ENCODE peak calls at places on chromosome 2, in four cellular contexts. M is keratinocyte, F is K562, R is colonic mucosa. D is an unnamed sample.

GRCh38 chr2:124325667-124326425 is 300.8 kb downstream of the CNTNAP5 start:
- DNase-seq in M (no peak), F (no peak), R (no peak), D (no peak)

GRCh38 chr2:31168291-31168690 is 30.1 kb upstream of the GALNT14 start:
- DNase-seq in M (no peak), F (no peak), R (no peak), D (no peak)

GRCh38 chr2:231245253-231246094 is 47.0 kb downstream of the ARMC9 start:
- DNase-seq in M (no peak), F (no peak), R (peak; percentile 50), D (peak; percentile 67)

GRCh38 chr2:210226186-210226585 is 939 bp upstream of the ACADL start:
- DNase-seq in M (no peak), F (no peak), R (no peak), D (no peak)

GRCh38 chr2:42249887-42250286 is 80.7 kb downstream of the EML4 start:
- DNase-seq in M (no peak), F (no peak), R (peak; percentile 59), D (no peak)

GRCh38 chr2:231489990-231490389 is 25.7 kb upstream of the NCL start:
- DNase-seq in M (no peak), F (no peak), R (no peak), D (peak; percentile 19)

GRCh38 chr2:7881038-7881437 is 800.8 kb upstream of the ID2 start:
- DNase-seq in M (no peak), F (no peak), R (no peak), D (no peak)

GRCh38 chr2:37287966-37288365 is 36.7 kb downstream of the PRKD3 start:
- DNase-seq in M (no peak), F (no peak), R (no peak), D (no peak)

GRCh38 chr2:70656421-70657010 is 102.9 kb upstream of the TGFA start:
- DNase-seq in M (no peak), F (no peak), R (no peak), D (no peak)

GRCh38 chr2:174730530-174731018 is 33.7 kb downstream of the CHRNA1 start:
- DNase-seq in M (no peak), F (no peak), R (no peak), D (no peak)

GRCh38 chr2:113105047-113105446 is 22.4 kb upstream of the IL1RN start:
- DNase-seq in M (no peak), F (no peak), R (no peak), D (no peak)

GRCh38 chr2:45816273-45816672 is 164.8 kb downstream of the PRKCE start:
- DNase-seq in M (no peak), F (no peak), R (no peak), D (no peak)

GRCh38 chr2:56185582-56186046 is 1.8 kb downstream of the CCDC85A start:
- DNase-seq in M (no peak), F (no peak), R (peak; percentile 38), D (no peak)

GRCh38 chr2:235343869-235344268 is 150.0 kb upstream of the AGAP1 start:
- DNase-seq in M (no peak), F (no peak), R (no peak), D (no peak)

GRCh38 chr2:18824915-18825314 is 235.5 kb upstream of the NT5C1B start:
- DNase-seq in M (no peak), F (no peak), R (no peak), D (no peak)

GRCh38 chr2:98572676-98573075 is 35.6 kb downstream of the COA5 start:
- DNase-seq in M (no peak), F (no peak), R (no peak), D (no peak)

GRCh38 chr2:98571121-98571701 is 37.1 kb downstream of the COA5 start:
- DNase-seq in M (no peak), F (no peak), R (no peak), D (no peak)

GRCh38 chr2:98570356-98570755 is 38.0 kb downstream of the COA5 start:
- DNase-seq in M (no peak), F (no peak), R (no peak), D (no peak)

GRCh38 chr2:98572211-98572610 is 36.1 kb downstream of the COA5 start:
- DNase-seq in M (no peak), F (no peak), R (no peak), D (no peak)

DNA sequence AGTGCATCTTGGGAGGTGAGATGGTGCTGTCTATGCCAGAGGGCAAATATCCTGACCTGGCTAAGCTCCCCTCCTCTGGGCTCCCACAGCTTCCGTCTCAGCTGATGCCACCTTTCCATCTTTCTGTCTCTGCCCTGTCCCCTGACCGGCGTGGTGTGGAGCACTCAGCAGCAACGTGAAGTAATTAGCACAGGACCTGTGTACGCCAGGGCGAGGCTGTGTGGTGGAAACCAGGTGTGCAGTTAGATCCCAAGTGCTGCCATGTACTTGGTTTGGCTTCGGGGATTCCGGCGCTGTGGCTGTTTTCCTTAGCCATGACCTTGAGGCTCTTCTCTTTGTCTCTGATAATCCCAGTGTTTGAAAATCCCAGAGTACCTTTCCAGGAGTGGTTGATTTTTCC is 36.5 kb downstream of the COA5 start:
- DNase-seq in M (no peak), F (no peak), R (no peak), D (no peak)
- H3K36me3 ChIP-seq in M (peaks cover 8% of the 10 kb centered on the region), F (peaks cover 23% of the 10 kb centered on the region), R (no peaks in the 10 kb centered on the region), D (no peaks in the 10 kb centered on the region)

GRCh38 chr2:25257931-25258771 is 83.6 kb downstream of the DNMT3A start:
- DNase-seq in M (no peak), F (no peak), R (no peak), D (no peak)
- TF ChIP-seq CTCF in M (no peak), F (no peak), R (no peak), D (no peak)

GRCh38 chr2:207141381-207141780 is 24.4 kb downstream of the KLF7 start:
- DNase-seq in M (no peak), F (no peak), R (no peak), D (no peak)
- H3K4me1 ChIP-seq in M (peaks cover 19% of the 10 kb centered on the region), F (no peaks in the 10 kb centered on the region), R (no peaks in the 10 kb centered on the region), D (peaks cover 17% of the 10 kb centered on the region)

DNA sequence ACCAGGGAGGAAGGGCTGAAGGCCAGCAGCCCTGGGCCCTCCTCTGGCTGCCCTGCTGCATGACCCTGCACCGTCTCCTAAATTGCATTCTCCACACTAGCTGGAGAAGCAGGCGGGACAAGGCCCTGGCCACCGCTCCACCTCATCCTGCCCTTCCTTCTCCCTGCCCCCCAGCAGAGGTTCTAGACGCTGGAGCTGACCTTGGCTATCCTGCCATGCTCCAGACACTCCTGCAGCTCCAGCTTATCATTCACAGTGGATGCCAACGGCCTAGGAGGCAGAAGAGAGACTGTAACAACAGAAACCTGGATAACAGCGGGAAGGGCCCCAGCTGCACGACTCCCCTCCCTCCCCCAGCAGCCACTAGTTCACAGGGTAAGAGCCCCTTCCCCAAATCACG is 68.4 kb upstream of the POMC start:
- DNase-seq in M (no peak), F (no peak), R (no peak), D (no peak)
- H3K36me3 ChIP-seq in M (peaks cover 13% of the 10 kb centered on the region), F (peaks cover 41% of the 10 kb centered on the region), R (no peaks in the 10 kb centered on the region), D (peaks cover 44% of the 10 kb centered on the region)

DNA sequence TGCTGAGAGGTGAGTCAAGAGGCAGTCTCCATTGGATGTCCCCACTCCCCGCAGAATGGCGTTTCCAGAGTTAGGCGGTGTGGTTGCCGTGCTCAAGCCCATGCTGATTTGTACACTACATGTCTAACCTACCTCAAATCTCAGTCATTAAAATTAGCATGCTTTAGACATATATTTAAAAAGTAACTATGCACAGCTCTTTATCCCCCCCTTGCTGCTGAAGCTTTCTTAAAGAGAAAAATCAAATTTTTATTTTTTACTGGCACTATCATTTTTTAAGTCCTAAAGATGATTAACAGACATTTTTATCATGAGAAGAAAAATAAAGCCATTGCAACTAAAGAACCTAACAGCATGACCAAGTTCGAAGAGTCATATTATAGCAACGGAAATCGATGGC is 42.9 kb downstream of the BOLA3 start:
- DNase-seq in M (no peak), F (no peak), R (no peak), D (no peak)
- TF ChIP-seq CTCF in M (no peak), F (no peak), R (no peak), D (no peak)

DNA sequence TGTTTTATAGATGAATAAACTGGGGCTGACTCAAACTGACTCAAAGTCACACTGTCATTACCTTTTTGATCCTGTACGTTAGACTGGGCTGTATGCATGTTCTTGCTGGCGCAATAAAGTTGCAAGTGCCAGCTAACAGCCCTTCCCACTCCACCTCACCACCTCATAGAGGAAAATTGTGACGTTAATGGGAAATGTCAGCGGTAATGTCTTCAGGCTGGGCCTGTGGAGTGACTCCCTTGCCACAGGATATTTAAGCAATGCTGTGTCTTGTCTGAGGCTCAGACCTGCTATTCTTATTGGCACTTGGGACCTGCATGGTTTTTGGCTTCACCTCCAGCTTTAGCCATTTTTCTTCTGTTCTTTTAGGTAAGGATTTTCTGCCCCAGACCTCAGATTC is 25.2 kb upstream of the CASP10 start:
- DNase-seq in M (peak; percentile 76), F (no peak), R (peak; percentile 47), D (peak; percentile 28)
- H3K4me1 ChIP-seq in M (peaks cover 21% of the 10 kb centered on the region), F (peaks cover 7% of the 10 kb centered on the region), R (peaks cover 11% of the 10 kb centered on the region), D (peaks cover 10% of the 10 kb centered on the region)

GRCh38 chr2:201152999-201153398 is 29.9 kb upstream of the CASP10 start:
- DNase-seq in M (no peak), F (no peak), R (no peak), D (no peak)
- H3K36me3 ChIP-seq in M (peaks cover 13% of the 10 kb centered on the region), F (peaks cover 77% of the 10 kb centered on the region), R (peaks cover 15% of the 10 kb centered on the region), D (no peaks in the 10 kb centered on the region)

GRCh38 chr2:23426284-23426905 is 41.4 kb downstream of the KLHL29 start:
- DNase-seq in M (no peak), F (no peak), R (no peak), D (peak; percentile 41)
- TF ChIP-seq CTCF in M (no peak), F (no peak), R (no peak), D (no peak)

GRCh38 chr2:43406643-43407042 is 180.2 kb upstream of the ZFP36L2 start:
- DNase-seq in M (no peak), F (no peak), R (no peak), D (no peak)
- H3K4me1 ChIP-seq in M (peaks cover 28% of the 10 kb centered on the region), F (no peaks in the 10 kb centered on the region), R (no peaks in the 10 kb centered on the region), D (peaks cover 9% of the 10 kb centered on the region)

D was measured in transverse colon.